ENCODE peak calls at places on chromosomes 7 and 10, in ten cellular contexts. V is GM23338; S is stimulated activated CD4-positive, alpha-beta T cell treated with anti-CD3 and anti-CD28 coated beads, Interleukin-1b, Interleukin-23, amount 100 ng/mL, for 4 hours; U is naive thymus-derived CD4-positive, alpha-beta T cell; Q is A172; N is NCI-H2081; W is neural progenitor cell; B is heart left ventricle; E is activated naive CD4-positive, alpha-beta T cell treated with anti-CD3 and anti-CD28 coated beads, Interleukin-2, amount 10 ng/mL, durations not matched to agents 7 days and 5 days; R is NCI-H1092. F is an unnamed sample.

GRCh38 chr10:680146-680545 is 9.3 kb downstream of the DIP2C start:
- DNase-seq in V (no peak), S (no peak), U (no peak), Q (no peak), N (peak), W (no peak), B (peak), E (no peak), R (no peak), F (no peak)

GRCh38 chr7:29796181-29796580 is 10.1 kb upstream of the WIPF3 start:
- DNase-seq in V (no peak), S (no peak), U (no peak), Q (no peak), N (no peak), W (no peak), B (no peak), E (no peak), R (no peak), F (no peak)

GRCh38 chr7:28626629-28627262 is 214.4 kb downstream of the CREB5 start:
- DNase-seq in V (peak), S (no peak), U (no peak), Q (peak), N (peak), W (peak), B (no peak), E (peak), R (peak), F (peak)

GRCh38 chr10:33010132-33011037 is 52.4 kb upstream of the ITGB1 start:
- DNase-seq in V (peak), S (no peak), U (no peak), Q (peak), N (peak), W (peak), B (no peak), E (no peak), R (no peak), F (peak)

GRCh38 chr10:99742701-99743100 is 10.7 kb downstream of the CUTC start:
- DNase-seq in V (no peak), S (no peak), U (no peak), Q (no peak), N (no peak), W (no peak), B (no peak), E (no peak), R (no peak), F (no peak)

GRCh38 chr7:55342216-55342871 is 22.8 kb upstream of the LANCL2 start:
- DNase-seq in V (no peak), S (no peak), U (no peak), Q (no peak), N (no peak), W (no peak), B (no peak), E (no peak), R (no peak), F (no peak)

GRCh38 chr7:1800876-1801275 is 130.8 kb downstream of the ELFN1 start:
- DNase-seq in V (no peak), S (no peak), U (no peak), Q (no peak), N (no peak), W (no peak), B (no peak), E (no peak), R (no peak), F (no peak)

GRCh38 chr7:88090671-88091070 is 129.2 kb downstream of the SRI start:
- DNase-seq in V (no peak), S (no peak), U (no peak), Q (no peak), N (no peak), W (no peak), B (no peak), E (no peak), R (no peak), F (no peak)

GRCh38 chr10:9137368-9137767 is 1082.9 kb downstream of the GATA3 start:
- DNase-seq in V (no peak), S (no peak), U (no peak), Q (no peak), N (no peak), W (no peak), B (no peak), E (no peak), R (no peak), F (no peak)

GRCh38 chr10:1297566-1298301 is 241.5 kb downstream of the WDR37 start:
- DNase-seq in V (peak), S (no peak), U (no peak), Q (no peak), N (no peak), W (peak), B (no peak), E (no peak), R (no peak), F (no peak)

GRCh38 chr7:11212080-11212711 is 238.5 kb downstream of the PHF14 start:
- DNase-seq in V (peak), S (peak), U (no peak), Q (peak), N (peak), W (peak), B (peak), E (peak), R (peak), F (peak)

GRCh38 chr7:66167773-66168367 is 37.3 kb upstream of the TPST1 start:
- DNase-seq in V (no peak), S (no peak), U (no peak), Q (peak), N (peak), W (no peak), B (no peak), E (no peak), R (no peak), F (peak)

GRCh38 chr10:43867667-43868361 is 219.1 kb upstream of the ZNF32 start:
- DNase-seq in V (no peak), S (no peak), U (no peak), Q (peak), N (no peak), W (no peak), B (no peak), E (no peak), R (no peak), F (no peak)

GRCh38 chr7:55642266-55642665 is 70.0 kb upstream of the VOPP1 start:
- DNase-seq in V (no peak), S (no peak), U (no peak), Q (no peak), N (no peak), W (no peak), B (no peak), E (no peak), R (no peak), F (no peak)

GRCh38 chr7:139753693-139754111 is 24.1 kb downstream of the HIPK2 start:
- DNase-seq in V (no peak), S (no peak), U (no peak), Q (no peak), N (peak), W (no peak), B (no peak), E (no peak), R (peak), F (no peak)

GRCh38 chr10:79038841-79039201 is 29.9 kb upstream of the ZMIZ1 start:
- DNase-seq in V (peak), S (no peak), U (no peak), Q (no peak), N (no peak), W (peak), B (no peak), E (no peak), R (no peak), F (no peak)

GRCh38 chr7:28812641-28813040 is 145.5 kb downstream of the TRIL start:
- DNase-seq in V (no peak), S (no peak), U (no peak), Q (no peak), N (peak), W (no peak), B (no peak), E (no peak), R (peak), F (no peak)

GRCh38 chr7:152395115-152395514 is 40.7 kb downstream of the KMT2C start:
- DNase-seq in V (no peak), S (no peak), U (no peak), Q (peak), N (no peak), W (no peak), B (no peak), E (no peak), R (no peak), F (peak)

GRCh38 chr7:98869374-98870070 is at the start of gene TMEM130:
- DNase-seq in V (peak), S (no peak), U (no peak), Q (no peak), N (no peak), W (peak), B (no peak), E (no peak), R (no peak), F (no peak)

GRCh38 chr10:131901181-131901829 is 497 bp downstream of the PPP2R2D start:
- DNase-seq in V (peak), S (no peak), U (peak), Q (no peak), N (peak), W (peak), B (peak), E (peak), R (no peak), F (peak)

GRCh38 chr7:138962561-138963270 is 18.5 kb downstream of the KIAA1549 start:
- DNase-seq in V (no peak), S (no peak), U (no peak), Q (no peak), N (no peak), W (no peak), B (no peak), E (no peak), R (no peak), F (no peak)

GRCh38 chr7:68420342-68420750 is 1177.9 kb upstream of the AUTS2 start:
- DNase-seq in V (no peak), S (no peak), U (no peak), Q (no peak), N (no peak), W (no peak), B (no peak), E (no peak), R (no peak), F (no peak)

GRCh38 chr7:49611951-49612350 is 161.5 kb upstream of the VWC2 start:
- DNase-seq in V (no peak), S (no peak), U (no peak), Q (no peak), N (no peak), W (no peak), B (no peak), E (no peak), R (no peak), F (no peak)